ENCODE peak calls at places on chromosomes 12 and 14, in eight cellular contexts. R, K, Y, A, W, V, X and Z are unnamed samples.
A peak's percentile ranks its signal among the peaks of the same experiment; 100 is the strongest.

GRCh38 chr12:125687403-125687802 is 622.2 kb downstream of the AACS start:
- DNase-seq in X (no peak), V (no peak), K (no peak), R (no peak), W (no peak), A (no peak), Y (no peak), Z (no peak)

GRCh38 chr12:51171884-51172514 is 936 bp downstream of the TFCP2 start:
- DNase-seq in X (no peak), K (no peak), R (no peak), A (peak; percentile 24), V (no peak), Y (no peak), W (peak; percentile 49), Z (peak; percentile 17)

GRCh38 chr12:6192604-6193380 is 7.4 kb upstream of the CD9 start:
- DNase-seq in V (no peak), Y (no peak), K (no peak), X (no peak), R (no peak), A (no peak), W (no peak), Z (no peak)

GRCh38 chr14:95620659-95621059 is 65.6 kb upstream of the TCL1B start:
- DNase-seq in X (no peak), V (no peak), K (no peak), R (no peak), Y (no peak), A (no peak), W (no peak), Z (no peak)

GRCh38 chr12:111361717-111362576 is 6.9 kb downstream of the PHETA1 start:
- DNase-seq in V (peak; percentile 63), Y (no peak), R (no peak), A (peak; percentile 61), W (peak; percentile 58), X (no peak), K (no peak), Z (peak; percentile 94)

GRCh38 chr14:52463375-52463774 is 88.9 kb downstream of the TXNDC16 start:
- DNase-seq in K (no peak), Y (no peak), W (no peak), A (no peak), V (no peak), R (no peak), X (no peak), Z (no peak)

GRCh38 chr12:92162079-92162478 is 16.4 kb upstream of the BTG1 start:
- DNase-seq in Y (no peak), K (no peak), W (no peak), V (no peak), A (no peak), X (no peak), R (no peak), Z (no peak)

GRCh38 chr12:94207467-94208432 is 59.4 kb downstream of the PLXNC1 start:
- DNase-seq in Y (no peak), X (no peak), W (no peak), K (no peak), A (no peak), V (no peak), R (no peak), Z (no peak)

GRCh38 chr14:34246206-34246605 is 215.8 kb downstream of the SPTSSA start:
- DNase-seq in A (no peak), Y (no peak), X (no peak), K (no peak), W (no peak), R (no peak), V (no peak), Z (no peak)

GRCh38 chr14:75205586-75205985 is 29.2 kb upstream of the TMED10 start:
- DNase-seq in V (no peak), W (peak; percentile 88), X (no peak), K (no peak), A (no peak), Y (no peak), R (no peak), Z (no peak)

GRCh38 chr12:43840338-43840737 is 4.5 kb downstream of the TMEM117 start:
- DNase-seq in X (no peak), Y (no peak), V (no peak), W (no peak), K (no peak), R (no peak), A (no peak), Z (no peak)

GRCh38 chr12:69052613-69053408 is 119.8 kb upstream of the CPM start:
- DNase-seq in A (peak; percentile 88), Y (no peak), R (peak; percentile 76), W (peak; percentile 97), X (no peak), V (no peak), K (peak; percentile 89), Z (no peak)

GRCh38 chr12:110371408-110372055 is 32.0 kb downstream of the ANAPC7 start:
- DNase-seq in X (no peak), R (no peak), Y (no peak), A (no peak), V (no peak), K (no peak), W (no peak), Z (no peak)

GRCh38 chr12:106601031-106601430 is 18.2 kb downstream of the RFX4 start:
- DNase-seq in A (peak; percentile 24), X (no peak), Y (no peak), K (no peak), R (no peak), V (no peak), W (no peak), Z (no peak)

GRCh38 chr14:26841361-26841760 is 243.5 kb upstream of the NOVA1 start:
- DNase-seq in Y (no peak), X (no peak), K (no peak), R (no peak), A (no peak), V (no peak), W (peak; percentile 66), Z (no peak)

GRCh38 chr12:90757957-90758356 is 197.0 kb downstream of the CCER1 start:
- DNase-seq in W (no peak), V (no peak), R (no peak), A (no peak), K (no peak), Y (no peak), X (no peak), Z (no peak)

GRCh38 chr14:100524933-100525243 is 62.3 kb downstream of the BEGAIN start:
- DNase-seq in Y (no peak), W (no peak), A (no peak), V (peak; percentile 31), X (peak; percentile 68), K (peak; percentile 0), R (no peak), Z (peak; percentile 62)

GRCh38 chr14:23437142-23438129 is 2.0 kb upstream of the MYH7 start:
- DNase-seq in W (no peak), K (no peak), V (no peak), Y (no peak), R (no peak), X (no peak), A (no peak), Z (no peak)

GRCh38 chr12:7108928-7109920 is at the start of gene C1RL:
- DNase-seq in V (peak; percentile 87), K (peak; percentile 93), A (peak; percentile 92), X (peak; percentile 94), Y (peak; percentile 95), W (peak; percentile 87), R (peak; percentile 57), Z (peak; percentile 92)

GRCh38 chr14:94571950-94572349 is 9.3 kb upstream of the SERPINA5 start:
- DNase-seq in R (no peak), Y (no peak), X (peak; percentile 67), A (no peak), K (peak; percentile 41), V (no peak), W (peak; percentile 73), Z (no peak)

GRCh38 chr14:34966413-34966812 is 16.4 kb upstream of the SRP54 start:
- DNase-seq in K (no peak), X (no peak), W (no peak), A (no peak), Y (no peak), R (no peak), V (no peak), Z (no peak)

GRCh38 chr12:81085832-81086231 is 8.0 kb downstream of the ACSS3 start:
- DNase-seq in A (no peak), W (no peak), Y (no peak), R (no peak), V (no peak), K (no peak), X (no peak), Z (no peak)

GRCh38 chr12:5988659-5989116 is 43.6 kb upstream of the ANO2 start:
- DNase-seq in X (peak; percentile 87), A (peak; percentile 84), K (peak; percentile 65), Y (peak; percentile 85), R (peak; percentile 18), V (peak; percentile 85), W (peak; percentile 70), Z (peak; percentile 81)

GRCh38 chr14:56195727-56196126 is 77.5 kb downstream of the PELI2 start:
- DNase-seq in R (no peak), K (peak; percentile 49), Y (peak; percentile 64), W (peak; percentile 67), V (no peak), X (no peak), A (no peak), Z (peak; percentile 41)

GRCh38 chr14:59969319-59969718 is 49.4 kb downstream of the LRRC9 start:
- DNase-seq in K (peak; percentile 27), X (no peak), W (no peak), A (no peak), V (no peak), Y (no peak), R (no peak), Z (no peak)

GRCh38 chr14:105622329-105622955 is 96.1 kb downstream of the TMEM121 start:
- DNase-seq in A (no peak), X (no peak), Y (no peak), W (no peak), R (no peak), V (no peak), K (no peak), Z (peak; percentile 20)

GRCh38 chr14:49594347-49595089 is 4.2 kb upstream of the LRR1 start:
- DNase-seq in Y (no peak), W (no peak), V (no peak), K (peak; percentile 48), X (no peak), A (no peak), R (no peak), Z (no peak)

GRCh38 chr12:131028587-131029338 is 75.1 kb downstream of the ADGRD1 start:
- DNase-seq in W (no peak), K (no peak), Y (peak; percentile 57), X (no peak), V (no peak), A (no peak), R (no peak), Z (no peak)

GRCh38 chr14:80003138-80003537 is 208.2 kb downstream of the DIO2 start:
- DNase-seq in X (no peak), V (no peak), Y (no peak), A (no peak), K (no peak), R (peak; percentile 2), W (no peak), Z (no peak)